ENCODE peak calls at places on chromosomes 2 and 18, in seven cellular contexts. G is heart right ventricle, E is brain microvascular endothelial cell, J is astrocyte, L is adrenal gland, F is body of pancreas, Q is cardiac muscle cell. T is an unnamed sample.

GRCh38 chr2:172079838-172080640 is 5.3 kb upstream of the DLX1 start:
- DNase-seq in G (no peak), E (no peak), J (no peak), L (no peak), F (no peak), Q (no peak), T (no peak)

GRCh38 chr2:201234167-201235139 is 25.9 kb upstream of the CASP8 start:
- DNase-seq in G (no peak), E (no peak), J (peak; percentile 23), L (no peak), F (no peak), Q (no peak), T (no peak)

GRCh38 chr18:26083099-26083498 is 7.3 kb downstream of the SS18 start:
- DNase-seq in G (no peak), E (no peak), J (no peak), L (no peak), F (no peak), Q (no peak), T (no peak)

GRCh38 chr2:142724186-142724585 is 153.3 kb upstream of the KYNU start:
- DNase-seq in G (no peak), E (no peak), J (no peak), L (no peak), F (no peak), Q (no peak), T (no peak)

GRCh38 chr18:55404811-55405654 is 183.0 kb downstream of the TCF4 start:
- DNase-seq in G (no peak), E (no peak), J (no peak), L (no peak), F (no peak), Q (no peak), T (no peak)

GRCh38 chr2:154698238-154698788 is at the start of gene KCNJ3:
- DNase-seq in G (no peak), E (no peak), J (no peak), L (no peak), F (no peak), Q (peak; percentile 30), T (no peak)

GRCh38 chr2:53600835-53601234 is 166.8 kb upstream of the CHAC2 start:
- DNase-seq in G (no peak), E (peak; percentile 29), J (peak; percentile 92), L (peak; percentile 2), F (no peak), Q (no peak), T (peak; percentile 7)

GRCh38 chr18:8501044-8501443 is 108.2 kb upstream of the RAB12 start:
- DNase-seq in G (no peak), E (no peak), J (no peak), L (no peak), F (no peak), Q (peak; percentile 24), T (no peak)

GRCh38 chr2:160407393-160408204 is 86.0 kb downstream of the RBMS1 start:
- DNase-seq in G (peak; percentile 74), E (peak; percentile 35), J (peak; percentile 57), L (peak; percentile 54), F (peak; percentile 47), Q (peak; percentile 66), T (no peak)

GRCh38 chr2:29522951-29523669 is 398.3 kb downstream of the ALK start:
- DNase-seq in G (no peak), E (peak; percentile 84), J (peak; percentile 63), L (no peak), F (no peak), Q (no peak), T (no peak)

GRCh38 chr18:65380986-65381385 is 369.8 kb upstream of the CDH7 start:
- DNase-seq in G (no peak), E (no peak), J (no peak), L (no peak), F (no peak), Q (no peak), T (no peak)

DNA sequence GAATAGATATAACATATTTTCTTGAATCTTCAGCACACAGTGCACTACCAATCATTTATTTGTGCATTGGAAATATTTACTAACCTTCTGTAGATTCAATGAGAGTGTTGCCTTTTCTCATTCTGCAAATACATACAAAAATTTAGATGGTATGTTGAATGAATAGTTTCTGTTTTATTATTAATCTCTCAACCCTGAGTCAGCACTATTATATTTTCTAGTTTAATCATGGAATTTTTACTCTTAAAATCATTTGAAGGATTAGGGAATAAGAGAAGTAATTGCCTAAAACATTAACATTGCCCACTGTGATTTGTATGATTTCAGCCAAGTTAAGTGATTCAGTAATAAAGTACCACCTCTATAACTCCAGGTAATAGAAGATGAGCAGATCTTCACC is 370.2 kb upstream of the CDH7 start:
- DNase-seq in G (no peak), E (no peak), J (no peak), L (no peak), F (no peak), Q (no peak), T (no peak)
- H3K36me3 ChIP-seq in G (no peaks in the 10 kb centered on the region), E (no peaks in the 10 kb centered on the region), J (no peaks in the 10 kb centered on the region), L (no peaks in the 10 kb centered on the region), F (no peaks in the 10 kb centered on the region), Q (no peaks in the 10 kb centered on the region), T (no peaks in the 10 kb centered on the region)

DNA sequence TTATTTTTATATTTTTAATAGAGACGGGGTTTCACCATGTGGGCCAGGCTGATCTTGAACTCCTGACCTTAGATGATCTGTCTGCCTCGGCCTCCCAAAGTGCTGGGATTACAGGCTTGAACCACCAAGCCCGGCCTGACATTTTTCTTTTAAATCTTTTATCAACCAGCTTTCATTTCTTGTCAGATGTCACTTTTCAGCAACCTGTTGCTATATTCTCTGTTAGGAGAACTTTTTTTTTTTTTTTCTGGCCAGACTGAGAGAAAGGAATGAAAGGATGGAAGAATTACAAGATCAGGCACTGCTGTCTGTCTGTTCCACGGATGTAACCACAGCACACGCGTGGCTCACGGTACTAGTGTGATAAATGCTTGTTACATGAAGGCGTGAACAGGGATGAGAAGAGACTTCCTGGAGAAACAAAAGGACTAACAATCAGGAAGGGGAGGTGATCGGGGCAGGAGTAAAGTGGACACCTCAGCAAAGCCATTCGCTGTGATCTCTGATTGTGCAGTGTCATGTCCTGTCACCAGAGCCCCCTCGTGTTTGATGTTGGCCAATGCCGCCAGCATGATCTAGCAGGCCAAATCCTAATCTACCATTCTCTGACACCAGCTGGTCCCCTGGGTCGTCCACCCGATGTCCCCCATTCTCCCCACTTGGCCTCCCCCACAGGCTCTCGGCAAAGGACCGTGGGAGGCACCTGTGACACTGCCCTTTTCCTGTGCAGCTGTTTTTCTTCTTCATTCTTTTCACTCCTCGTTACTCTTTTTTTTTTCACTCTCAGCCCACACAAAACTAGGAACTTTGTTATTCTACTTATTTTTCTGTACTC is 146.6 kb downstream of the TGIF1 start:
- DNase-seq in G (peak; percentile 43), E (peak; percentile 30), J (peak; percentile 39), L (peak; percentile 82), F (peak; percentile 47), Q (peak; percentile 58), T (no peak)
- H3K4me3 ChIP-seq in G (peak overlapping the region; percentile 71), E (no peak overlapping the region), J (no peak overlapping the region), L (no peak overlapping the region), F (no peak overlapping the region), Q (peak overlapping the region; percentile 4), T (peak overlapping the region; percentile 27)

DNA sequence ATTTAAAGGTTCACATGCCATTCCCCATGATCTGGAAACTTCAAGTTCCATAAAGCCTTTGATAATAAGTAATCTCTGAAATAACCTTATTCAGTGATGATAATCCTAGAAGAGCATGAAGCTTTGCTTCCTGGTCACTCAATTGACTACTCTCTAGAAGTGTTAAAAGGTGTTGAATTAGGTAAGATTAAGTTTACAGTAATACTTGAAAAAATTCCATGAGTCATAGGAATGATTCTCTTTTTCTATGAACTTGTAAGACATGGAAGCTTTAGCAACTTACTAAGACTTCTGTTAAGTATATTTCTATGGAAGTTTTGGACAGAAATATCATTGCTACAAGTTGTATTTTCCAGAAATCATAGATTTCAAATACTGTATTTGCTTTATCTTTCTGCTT is 100.6 kb downstream of the MYO1B start:
- DNase-seq in G (no peak), E (no peak), J (peak; percentile 69), L (no peak), F (no peak), Q (no peak), T (no peak)
- H3K36me3 ChIP-seq in G (peaks cover 42% of the 10 kb centered on the region), E (peaks cover 2% of the 10 kb centered on the region), J (peaks cover 34% of the 10 kb centered on the region), L (no peaks in the 10 kb centered on the region), F (no peaks in the 10 kb centered on the region), Q (no peaks in the 10 kb centered on the region), T (peaks cover 2% of the 10 kb centered on the region)

GRCh38 chr18:23135679-23136325 is 517 bp downstream of the CABLES1 start:
- DNase-seq in G (peak; percentile 53), E (no peak), J (no peak), L (no peak), F (peak; percentile 36), Q (peak; percentile 63), T (no peak)
- H3K4me3 ChIP-seq in G (peak overlapping the region; percentile 69), E (peak overlapping the region; percentile 67), J (peak overlapping the region; percentile 70), L (no peak overlapping the region), F (peak overlapping the region; percentile 2), Q (peak overlapping the region; percentile 50), T (peak overlapping the region; percentile 71)

GRCh38 chr2:100396483-100396882 is 21.0 kb downstream of the CHST10 start:
- DNase-seq in G (no peak), E (no peak), J (no peak), L (no peak), F (no peak), Q (no peak), T (no peak)

GRCh38 chr2:100395532-100396350 is 21.7 kb downstream of the CHST10 start:
- DNase-seq in G (no peak), E (no peak), J (no peak), L (no peak), F (no peak), Q (no peak), T (no peak)

GRCh38 chr2:100399714-100400113 is 17.8 kb downstream of the CHST10 start:
- DNase-seq in G (no peak), E (no peak), J (no peak), L (no peak), F (no peak), Q (no peak), T (no peak)

GRCh38 chr2:100397117-100397860 is 20.2 kb downstream of the CHST10 start:
- DNase-seq in G (no peak), E (no peak), J (peak; percentile 9), L (no peak), F (no peak), Q (no peak), T (no peak)

GRCh38 chr2:100397976-100398375 is 19.5 kb downstream of the CHST10 start:
- DNase-seq in G (no peak), E (no peak), J (no peak), L (no peak), F (no peak), Q (no peak), T (no peak)
- H3K36me3 ChIP-seq in G (peaks cover 59% of the 10 kb centered on the region), E (no peaks in the 10 kb centered on the region), J (peaks cover 2% of the 10 kb centered on the region), L (no peaks in the 10 kb centered on the region), F (no peaks in the 10 kb centered on the region), Q (peaks cover 4% of the 10 kb centered on the region), T (no peaks in the 10 kb centered on the region)

GRCh38 chr2:11829947-11830707 is 83.7 kb downstream of the LPIN1 start:
- DNase-seq in G (peak; percentile 51), E (peak; percentile 95), J (peak; percentile 99), L (peak; percentile 79), F (peak; percentile 70), Q (peak; percentile 88), T (peak; percentile 93)
- H3K4me3 ChIP-seq in G (peak overlapping the region; percentile 28), E (peak overlapping the region; percentile 35), J (peak overlapping the region; percentile 57), L (no peak overlapping the region), F (no peak overlapping the region), Q (no peak overlapping the region), T (peak overlapping the region; percentile 5)

T was measured in kidney epithelial cell.